ENCODE peak calls at places on chromosomes 2 and 18, in nine cellular contexts. Q is effector memory CD4-positive, alpha-beta T cell; F is brain microvascular endothelial cell; D is lung; V is RWPE2; J is NT2/D1; O is CD4-positive, CD25-positive, alpha-beta regulatory T cell; R is mesendoderm; S is heart right ventricle. Y is an unnamed sample.

GRCh38 chr2:86302320-86302719 is 35.1 kb downstream of the REEP1 start:
- DNase-seq in Q (no peak), F (no peak), D (no peak), V (no peak), J (no peak), O (no peak), R (no peak), S (no peak), Y (no peak)

GRCh38 chr2:10524841-10525572 is 76.9 kb upstream of the ODC1 start:
- DNase-seq in Q (no peak), F (no peak), D (no peak), V (no peak), J (no peak), O (no peak), R (no peak), S (no peak), Y (no peak)

GRCh38 chr18:23935804-23936203 is 78.8 kb upstream of the TTC39C start:
- DNase-seq in Q (no peak), F (no peak), D (no peak), V (no peak), J (no peak), O (peak; percentile 88), R (no peak), S (no peak), Y (no peak)

GRCh38 chr2:121688820-121689219 is 39.6 kb upstream of the CLASP1 start:
- DNase-seq in Q (no peak), F (no peak), D (no peak), V (no peak), J (no peak), O (no peak), R (no peak), S (no peak), Y (no peak)

GRCh38 chr2:100292022-100292580 is 30.2 kb downstream of the LONRF2 start:
- DNase-seq in Q (peak; percentile 23), F (peak; percentile 87), D (peak; percentile 79), V (peak; percentile 76), J (peak; percentile 73), O (peak; percentile 35), R (peak; percentile 96), S (no peak), Y (peak; percentile 52)

GRCh38 chr2:219596954-219597551 is 604 bp upstream of the STK11IP start:
- DNase-seq in Q (no peak), F (peak; percentile 18), D (no peak), V (no peak), J (peak; percentile 30), O (no peak), R (peak; percentile 52), S (no peak), Y (no peak)

GRCh38 chr2:155815851-155816250 is 516.7 kb downstream of the NR4A2 start:
- DNase-seq in Q (no peak), F (peak; percentile 9), D (no peak), V (no peak), J (peak; percentile 28), O (no peak), R (peak; percentile 79), S (no peak), Y (no peak)

GRCh38 chr2:121356058-121356640 is 71.1 kb upstream of the TFCP2L1 start:
- DNase-seq in Q (no peak), F (peak; percentile 77), D (peak; percentile 55), V (no peak), J (peak; percentile 70), O (peak; percentile 60), R (peak; percentile 84), S (no peak), Y (no peak)

GRCh38 chr18:78607784-78608183 is 371.8 kb upstream of the SALL3 start:
- DNase-seq in Q (no peak), F (no peak), D (no peak), V (no peak), J (no peak), O (no peak), R (no peak), S (no peak), Y (no peak)

GRCh38 chr2:12455626-12456025 is 261.1 kb upstream of the TRIB2 start:
- DNase-seq in Q (no peak), F (no peak), D (no peak), V (no peak), J (no peak), O (no peak), R (no peak), S (no peak), Y (no peak)

GRCh38 chr2:177783835-177784448 is 288.6 kb downstream of the PDE11A start:
- DNase-seq in Q (no peak), F (peak; percentile 40), D (no peak), V (no peak), J (no peak), O (peak; percentile 60), R (no peak), S (no peak), Y (no peak)

GRCh38 chr18:27954226-27954625 is 222.7 kb downstream of the CDH2 start:
- DNase-seq in Q (no peak), F (peak; percentile 86), D (no peak), V (no peak), J (no peak), O (no peak), R (no peak), S (no peak), Y (no peak)

GRCh38 chr2:44167311-44167907 is 1.3 kb upstream of the PPM1B start:
- DNase-seq in Q (no peak), F (no peak), D (no peak), V (no peak), J (no peak), O (no peak), R (peak; percentile 29), S (no peak), Y (no peak)

GRCh38 chr2:163794635-163795034 is 58.8 kb upstream of the FIGN start:
- DNase-seq in Q (no peak), F (no peak), D (no peak), V (no peak), J (no peak), O (no peak), R (no peak), S (no peak), Y (peak; percentile 37)

GRCh38 chr2:1051075-1051474 is 100.4 kb downstream of the SNTG2 start:
- DNase-seq in Q (no peak), F (peak; percentile 56), D (no peak), V (no peak), J (no peak), O (no peak), R (peak; percentile 86), S (no peak), Y (no peak)

GRCh38 chr2:136207665-136208064 is 89.7 kb upstream of the CXCR4 start:
- DNase-seq in Q (no peak), F (no peak), D (no peak), V (no peak), J (no peak), O (no peak), R (no peak), S (no peak), Y (no peak)

GRCh38 chr2:133817680-133818566 is 249.7 kb upstream of the NCKAP5 start:
- DNase-seq in Q (no peak), F (peak; percentile 96), D (no peak), V (peak; percentile 83), J (no peak), O (no peak), R (no peak), S (no peak), Y (no peak)

GRCh38 chr2:133822901-133823550 is 254.8 kb upstream of the NCKAP5 start:
- DNase-seq in Q (no peak), F (no peak), D (no peak), V (no peak), J (no peak), O (no peak), R (no peak), S (no peak), Y (no peak)

GRCh38 chr2:133821107-133821760 is 253.0 kb upstream of the NCKAP5 start:
- DNase-seq in Q (no peak), F (peak; percentile 75), D (no peak), V (no peak), J (no peak), O (no peak), R (no peak), S (no peak), Y (no peak)

GRCh38 chr2:133818661-133819060 is 250.4 kb upstream of the NCKAP5 start:
- DNase-seq in Q (no peak), F (no peak), D (no peak), V (no peak), J (no peak), O (no peak), R (no peak), S (no peak), Y (no peak)

GRCh38 chr2:133819906-133820305 is 251.6 kb upstream of the NCKAP5 start:
- DNase-seq in Q (no peak), F (peak; percentile 44), D (no peak), V (no peak), J (no peak), O (no peak), R (no peak), S (no peak), Y (no peak)
- H3K27me3 ChIP-seq in Q (no peaks in the 10 kb centered on the region), F (no peaks in the 10 kb centered on the region), D (no peaks in the 10 kb centered on the region), V (no peaks in the 10 kb centered on the region), J (no peaks in the 10 kb centered on the region), O (no peaks in the 10 kb centered on the region), R (no peaks in the 10 kb centered on the region), S (no peaks in the 10 kb centered on the region), Y (no peaks in the 10 kb centered on the region)

GRCh38 chr2:105789745-105790466 is 45.2 kb downstream of the NCK2 start:
- DNase-seq in Q (peak; percentile 45), F (peak; percentile 40), D (no peak), V (no peak), J (no peak), O (peak; percentile 86), R (no peak), S (peak; percentile 55), Y (no peak)
- H3K4me3 ChIP-seq in Q (peak overlapping the region; percentile 5), F (no peak overlapping the region), D (no peak overlapping the region), V (no peak overlapping the region), J (no peak overlapping the region), O (peak overlapping the region; percentile 87), R (no peak overlapping the region), S (no peak overlapping the region), Y (no peak overlapping the region)

GRCh38 chr2:222292113-222292737 is 6.6 kb downstream of the PAX3 start:
- DNase-seq in Q (no peak), F (no peak), D (no peak), V (no peak), J (no peak), O (no peak), R (no peak), S (no peak), Y (no peak)
- H3K27me3 ChIP-seq in Q (peaks cover 56% of the 10 kb centered on the region), F (peaks cover 85% of the 10 kb centered on the region), D (peaks cover 10% of the 10 kb centered on the region), V (peaks cover 100% of the 10 kb centered on the region), J (peaks cover 88% of the 10 kb centered on the region), O (peaks cover 58% of the 10 kb centered on the region), R (peaks cover 74% of the 10 kb centered on the region), S (peaks cover 97% of the 10 kb centered on the region), Y (peaks cover 16% of the 10 kb centered on the region)

GRCh38 chr2:88345842-88346241 is 106.7 kb downstream of the FOXI3 start:
- DNase-seq in Q (no peak), F (no peak), D (no peak), V (no peak), J (no peak), O (no peak), R (no peak), S (no peak), Y (no peak)

GRCh38 chr2:88350641-88351601 is 101.6 kb downstream of the FOXI3 start:
- DNase-seq in Q (peak; percentile 7), F (peak; percentile 16), D (peak; percentile 66), V (no peak), J (peak; percentile 72), O (peak; percentile 64), R (peak; percentile 93), S (peak; percentile 22), Y (peak; percentile 73)

GRCh38 chr2:88355486-88355885 is 97.0 kb downstream of the FOXI3 start:
- DNase-seq in Q (no peak), F (no peak), D (no peak), V (no peak), J (peak; percentile 94), O (no peak), R (peak; percentile 89), S (no peak), Y (no peak)

GRCh38 chr2:88350262-88350640 is 102.2 kb downstream of the FOXI3 start:
- DNase-seq in Q (no peak), F (no peak), D (no peak), V (no peak), J (no peak), O (no peak), R (peak; percentile 63), S (no peak), Y (no peak)
- H3K4me3 ChIP-seq in Q (no peak overlapping the region), F (no peak overlapping the region), D (no peak overlapping the region), V (peak overlapping the region; percentile 17), J (peak overlapping the region; percentile 30), O (no peak overlapping the region), R (no peak overlapping the region), S (peak overlapping the region; percentile 5), Y (peak overlapping the region; percentile 34)